ENCODE peak calls at places on chromosomes 16 and 17, in four cellular contexts. One of them, this sample, is unnamed.

GRCh38 chr16:81137012-81137335 is 40.8 kb upstream of the GCSH start:
- DNase-seq in left ventricle myocardium inferior: no peak
- DNase-seq in prostate gland: no peak
- DNase-seq in AG10803: peak
- DNase-seq in this sample: no peak

GRCh38 chr16:68369697-68370096 is 58.9 kb downstream of the PRMT7 start:
- DNase-seq in left ventricle myocardium inferior: no peak
- DNase-seq in prostate gland: no peak
- DNase-seq in AG10803: no peak
- DNase-seq in this sample: no peak

GRCh38 chr17:10127819-10128375 is 70.5 kb downstream of the GAS7 start:
- DNase-seq in left ventricle myocardium inferior: peak
- DNase-seq in prostate gland: no peak
- DNase-seq in AG10803: peak
- DNase-seq in this sample: peak

GRCh38 chr17:61474934-61475333 is 22.7 kb downstream of the TBX4 start:
- DNase-seq in left ventricle myocardium inferior: no peak
- DNase-seq in prostate gland: no peak
- DNase-seq in AG10803: no peak
- DNase-seq in this sample: no peak

GRCh38 chr17:70976447-70976846 is 807.1 kb downstream of the KCNJ2 start:
- DNase-seq in left ventricle myocardium inferior: no peak
- DNase-seq in prostate gland: no peak
- DNase-seq in AG10803: no peak
- DNase-seq in this sample: no peak

GRCh38 chr17:59366040-59366757 is 34.7 kb downstream of the YPEL2 start:
- DNase-seq in left ventricle myocardium inferior: no peak
- DNase-seq in prostate gland: no peak
- DNase-seq in AG10803: no peak
- DNase-seq in this sample: no peak

GRCh38 chr17:45574376-45574775 is 83.9 kb upstream of the PLEKHM1 start:
- DNase-seq in left ventricle myocardium inferior: no peak
- DNase-seq in prostate gland: no peak
- DNase-seq in AG10803: peak
- DNase-seq in this sample: no peak

GRCh38 chr16:57988929-57989328 is 11.5 kb downstream of the ZNF319 start:
- DNase-seq in left ventricle myocardium inferior: peak
- DNase-seq in prostate gland: peak
- DNase-seq in AG10803: no peak
- DNase-seq in this sample: no peak

GRCh38 chr17:350706-351435 is 1.7 kb downstream of the RPH3AL start:
- DNase-seq in left ventricle myocardium inferior: peak
- DNase-seq in prostate gland: no peak
- DNase-seq in AG10803: peak
- DNase-seq in this sample: no peak

GRCh38 chr16:84054271-84054670 is 11.7 kb upstream of the SLC38A8 start:
- DNase-seq in left ventricle myocardium inferior: no peak
- DNase-seq in prostate gland: no peak
- DNase-seq in AG10803: no peak
- DNase-seq in this sample: no peak

GRCh38 chr17:16407911-16408588 is 7.3 kb upstream of the TRPV2 start:
- DNase-seq in left ventricle myocardium inferior: peak
- DNase-seq in prostate gland: peak
- DNase-seq in AG10803: peak
- DNase-seq in this sample: peak

GRCh38 chr17:14305785-14306496 is 5.1 kb downstream of the HS3ST3B1 start:
- DNase-seq in left ventricle myocardium inferior: no peak
- DNase-seq in prostate gland: no peak
- DNase-seq in AG10803: no peak
- DNase-seq in this sample: no peak

GRCh38 chr17:62778990-62779681 is 29.0 kb downstream of the MARCHF10 start:
- DNase-seq in left ventricle myocardium inferior: no peak
- DNase-seq in prostate gland: peak
- DNase-seq in AG10803: peak
- DNase-seq in this sample: peak

GRCh38 chr16:80936410-80936809 is 70.3 kb downstream of the CMC2 start:
- DNase-seq in left ventricle myocardium inferior: no peak
- DNase-seq in prostate gland: no peak
- DNase-seq in AG10803: peak
- DNase-seq in this sample: no peak

GRCh38 chr17:10316986-10317834 is 55.6 kb downstream of the MYH13 start:
- DNase-seq in left ventricle myocardium inferior: peak
- DNase-seq in prostate gland: peak
- DNase-seq in AG10803: peak
- DNase-seq in this sample: peak

GRCh38 chr17:17506893-17507464 is 10.8 kb upstream of the RASD1 start:
- DNase-seq in left ventricle myocardium inferior: peak
- DNase-seq in prostate gland: no peak
- DNase-seq in AG10803: no peak
- DNase-seq in this sample: no peak

GRCh38 chr17:38885044-38885727 is 15.3 kb downstream of the LASP1 start:
- DNase-seq in left ventricle myocardium inferior: no peak
- DNase-seq in prostate gland: no peak
- DNase-seq in AG10803: no peak
- DNase-seq in this sample: no peak

GRCh38 chr16:27427538-27427937 is 25.6 kb downstream of the IL21R start:
- DNase-seq in left ventricle myocardium inferior: no peak
- DNase-seq in prostate gland: no peak
- DNase-seq in AG10803: no peak
- DNase-seq in this sample: peak

GRCh38 chr16:4538386-4539235 is at the start of gene CDIP1:
- DNase-seq in left ventricle myocardium inferior: peak
- DNase-seq in prostate gland: peak
- DNase-seq in AG10803: peak
- DNase-seq in this sample: peak
- TF ChIP-seq CTCF in left ventricle myocardium inferior: peak
- TF ChIP-seq CTCF in prostate gland: peak
- TF ChIP-seq CTCF in AG10803: no peak
- TF ChIP-seq CTCF in this sample: no peak

GRCh38 chr17:1758812-1759211 is 3.0 kb upstream of the SERPINF1 start:
- DNase-seq in left ventricle myocardium inferior: no peak
- DNase-seq in prostate gland: no peak
- DNase-seq in AG10803: no peak
- DNase-seq in this sample: no peak
- TF ChIP-seq CTCF in left ventricle myocardium inferior: no peak
- TF ChIP-seq CTCF in prostate gland: no peak
- TF ChIP-seq CTCF in AG10803: no peak
- TF ChIP-seq CTCF in this sample: no peak

DNA sequence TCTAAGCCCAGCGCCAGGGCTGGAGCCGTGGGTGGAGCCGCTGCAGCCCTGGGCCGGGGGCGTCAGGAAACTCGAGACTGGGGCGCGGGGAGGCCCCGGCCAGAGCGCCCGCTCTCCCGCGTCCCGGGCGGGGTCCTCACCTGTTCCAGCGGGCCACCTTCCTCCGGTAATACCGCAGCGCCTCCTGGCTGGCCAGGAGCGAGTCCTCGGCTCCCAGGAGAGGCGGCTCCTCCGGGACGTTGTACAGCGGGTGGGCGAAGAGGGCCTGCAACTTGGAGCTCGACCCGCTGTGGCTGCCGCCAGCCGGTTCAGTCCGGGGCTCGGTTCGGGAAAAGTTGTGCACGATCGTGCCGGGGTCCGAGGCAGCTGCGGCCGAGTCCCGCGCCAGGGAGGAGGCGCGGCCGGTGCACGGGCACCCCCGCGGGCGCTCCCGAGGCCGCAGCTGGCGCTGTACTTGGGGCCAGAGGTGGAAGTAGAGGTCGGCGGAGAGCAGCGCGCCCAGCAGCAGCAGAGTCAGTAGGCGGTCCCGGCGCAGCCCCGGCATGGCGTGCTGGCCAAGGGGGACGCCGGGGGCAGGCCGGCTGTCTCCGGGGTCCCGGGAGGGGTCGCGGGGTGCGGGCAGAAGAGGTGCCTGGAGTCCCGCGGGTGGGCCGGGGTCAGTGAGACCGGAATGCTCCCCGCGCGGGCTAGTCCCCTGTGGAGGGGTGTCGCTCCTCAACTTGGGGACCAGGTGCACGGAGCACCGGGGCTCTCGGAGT is 865 bp downstream of the FAM20A start:
- DNase-seq in left ventricle myocardium inferior: peak
- DNase-seq in prostate gland: no peak
- DNase-seq in AG10803: no peak
- DNase-seq in this sample: peak
- TF ChIP-seq CTCF in left ventricle myocardium inferior: peak
- TF ChIP-seq CTCF in prostate gland: peak
- TF ChIP-seq CTCF in AG10803: no peak
- TF ChIP-seq CTCF in this sample: no peak

DNA sequence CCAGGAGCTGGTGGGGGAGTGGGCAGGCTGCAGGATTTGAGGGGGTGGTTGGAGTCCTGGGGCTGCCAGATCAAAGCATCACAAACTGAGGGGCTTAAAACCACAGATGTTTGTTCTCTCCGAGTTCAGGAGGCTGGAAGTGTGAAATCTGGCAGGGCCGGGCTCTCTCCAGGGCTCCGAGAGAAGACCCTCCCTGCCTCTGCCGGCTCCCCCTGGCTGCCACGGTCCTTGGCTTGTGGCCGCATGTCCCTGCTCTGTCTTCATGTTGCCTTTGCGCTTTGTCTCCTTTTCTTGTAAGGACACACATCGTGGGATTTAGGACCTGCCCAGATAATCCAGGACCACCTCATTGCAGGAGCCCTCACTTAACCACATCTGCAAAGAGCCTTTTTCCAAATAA is 139.8 kb upstream of the GSE1 start:
- DNase-seq in left ventricle myocardium inferior: no peak
- DNase-seq in prostate gland: no peak
- DNase-seq in AG10803: no peak
- DNase-seq in this sample: no peak
- TF ChIP-seq CTCF in left ventricle myocardium inferior: no peak
- TF ChIP-seq CTCF in prostate gland: no peak
- TF ChIP-seq CTCF in AG10803: no peak
- TF ChIP-seq CTCF in this sample: no peak

GRCh38 chr16:9969580-9969979 is 212.6 kb downstream of the GRIN2A start:
- DNase-seq in left ventricle myocardium inferior: no peak
- DNase-seq in prostate gland: no peak
- DNase-seq in AG10803: no peak
- DNase-seq in this sample: no peak
- TF ChIP-seq CTCF in left ventricle myocardium inferior: no peak
- TF ChIP-seq CTCF in prostate gland: no peak
- TF ChIP-seq CTCF in AG10803: no peak
- TF ChIP-seq CTCF in this sample: no peak

DNA sequence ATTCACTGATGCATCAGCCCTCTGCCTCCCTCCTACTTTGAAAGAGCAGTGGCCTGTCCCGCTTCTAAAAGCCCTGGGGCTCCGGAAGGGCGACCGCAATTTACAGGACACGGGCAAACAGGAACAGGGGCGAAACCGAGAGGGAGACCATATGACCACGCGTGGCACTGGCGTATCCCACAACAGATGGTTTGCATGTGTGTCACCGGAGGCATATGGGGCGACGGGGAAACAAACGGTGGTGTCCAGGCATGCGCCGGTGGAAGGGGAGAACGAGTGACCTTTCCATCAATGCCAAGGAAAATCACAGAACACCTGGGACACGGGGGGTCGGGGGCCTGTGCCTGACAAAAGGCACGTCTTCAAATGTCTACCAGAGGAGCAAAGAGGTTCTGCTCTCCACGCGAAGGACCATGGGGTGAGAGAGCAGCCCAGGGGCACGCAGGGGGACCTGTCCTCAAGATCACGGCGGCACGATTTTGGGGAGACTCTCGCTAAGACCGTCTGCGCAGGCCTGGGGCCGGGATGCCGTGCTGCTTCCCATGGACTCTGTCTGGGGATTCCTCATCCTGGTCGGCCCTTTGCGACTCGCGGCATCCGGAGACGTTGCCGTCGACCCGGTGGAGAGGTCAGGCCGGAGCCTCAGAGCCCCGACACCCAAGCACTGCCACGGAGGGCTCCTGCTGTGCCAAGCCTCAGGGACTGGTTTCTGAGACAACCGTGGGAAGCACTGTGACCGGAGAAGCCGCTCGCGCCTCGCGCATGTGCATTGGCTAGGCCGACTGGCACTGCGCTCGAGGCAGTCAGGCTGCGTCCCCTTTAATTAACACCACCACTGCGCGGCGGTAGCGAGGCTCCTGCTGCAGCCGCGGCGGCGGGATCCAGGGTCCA is 12.8 kb upstream of the KCNJ18 start:
- DNase-seq in left ventricle myocardium inferior: no peak
- DNase-seq in prostate gland: no peak
- DNase-seq in AG10803: no peak
- DNase-seq in this sample: no peak
- TF ChIP-seq CTCF in left ventricle myocardium inferior: no peak
- TF ChIP-seq CTCF in prostate gland: no peak
- TF ChIP-seq CTCF in AG10803: no peak
- TF ChIP-seq CTCF in this sample: no peak

This sample was measured in mesothelial cell of epicardium.